ENCODE peak calls at places on chromosomes 13 and 19, in five cellular contexts. X is right lobe of liver, L is fibroblast of lung, I is fibroblast of villous mesenchyme, Y is pancreas. J is an unnamed sample.

GRCh38 chr13:27008733-27009132 is 162.9 kb downstream of the USP12 start:
- DNase-seq in X (no peak), L (no peak), I (no peak), Y (no peak), J (no peak)

GRCh38 chr19:51564791-51565190 is 6.3 kb upstream of the ZNF175 start:
- DNase-seq in X (no peak), L (no peak), I (no peak), Y (no peak), J (no peak)

GRCh38 chr13:75415720-75416119 is 66.2 kb downstream of the TBC1D4 start:
- DNase-seq in X (no peak), L (peak; percentile 96), I (peak; percentile 85), Y (no peak), J (peak; percentile 82)

GRCh38 chr19:41327499-41328156 is 17.7 kb downstream of the CCDC97 start:
- DNase-seq in X (peak; percentile 82), L (peak; percentile 22), I (no peak), Y (peak; percentile 80), J (no peak)

GRCh38 chr13:97477824-97478223 is 43.9 kb downstream of the RAP2A start:
- DNase-seq in X (no peak), L (no peak), I (no peak), Y (no peak), J (no peak)

GRCh38 chr19:15323496-15324235 is 8.7 kb downstream of the BRD4 start:
- DNase-seq in X (peak; percentile 66), L (peak; percentile 72), I (peak; percentile 86), Y (peak; percentile 70), J (peak; percentile 73)

GRCh38 chr13:60158321-60158801 is 5.4 kb downstream of the DIAPH3 start:
- DNase-seq in X (no peak), L (no peak), I (no peak), Y (no peak), J (no peak)

GRCh38 chr13:48304132-48304876 is 753 bp downstream of the RB1 start:
- DNase-seq in X (peak; percentile 55), L (peak; percentile 61), I (peak; percentile 77), Y (peak; percentile 26), J (peak; percentile 56)

GRCh38 chr13:60655268-60655667 is 258.2 kb downstream of the TDRD3 start:
- DNase-seq in X (no peak), L (no peak), I (no peak), Y (no peak), J (no peak)

GRCh38 chr19:53813996-53814395 is 10.1 kb downstream of the NLRP12 start:
- DNase-seq in X (no peak), L (no peak), I (no peak), Y (no peak), J (no peak)

GRCh38 chr13:20703785-20704458 is 423 bp downstream of the IL17D start:
- DNase-seq in X (peak; percentile 79), L (peak; percentile 78), I (peak; percentile 77), Y (peak; percentile 94), J (peak; percentile 65)
- TF ChIP-seq CTCF in X (peak; percentile 65), L (peak; percentile 38), I (peak; percentile 54), Y (peak; percentile 43), J (no peak)

DNA sequence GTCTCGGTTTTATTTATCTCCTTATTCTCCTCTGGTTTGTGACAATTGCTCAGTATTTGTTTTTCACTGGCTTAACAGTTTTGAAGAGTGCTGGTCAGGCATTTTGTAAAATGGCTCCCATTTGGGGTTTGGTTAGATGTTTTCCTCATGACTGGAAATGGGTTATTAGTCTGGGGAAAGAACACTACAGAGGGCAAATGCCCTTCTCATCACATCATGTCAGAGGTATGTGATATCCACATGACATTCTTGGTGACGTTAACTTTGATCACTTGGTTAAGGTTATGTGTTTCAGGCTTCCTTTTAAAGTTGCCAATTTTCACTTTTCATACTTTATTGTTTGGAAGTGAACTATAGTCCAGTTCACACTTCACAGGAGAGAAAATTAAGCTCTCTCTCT is 74.8 kb upstream of the KLHL1 start:
- DNase-seq in X (no peak), L (peak; percentile 1), I (no peak), Y (no peak), J (no peak)
- TF ChIP-seq CTCF in X (no peak), L (no peak), I (no peak), Y (no peak), J (no peak)

GRCh38 chr19:984165-984967 is at the start of gene WDR18:
- DNase-seq in X (peak; percentile 97), L (peak; percentile 83), I (peak; percentile 88), Y (peak; percentile 92), J (peak; percentile 89)
- TF ChIP-seq CTCF in X (peak; percentile 22), L (no peak), I (no peak), Y (no peak), J (no peak)

GRCh38 chr13:112747256-112747655 is 57.4 kb downstream of the ATP11A start:
- DNase-seq in X (no peak), L (no peak), I (no peak), Y (no peak), J (no peak)

GRCh38 chr13:112750570-112750969 is 60.7 kb downstream of the ATP11A start:
- DNase-seq in X (no peak), L (no peak), I (no peak), Y (no peak), J (no peak)

GRCh38 chr13:112751617-112752016 is 61.8 kb downstream of the ATP11A start:
- DNase-seq in X (no peak), L (no peak), I (no peak), Y (no peak), J (no peak)

GRCh38 chr13:112746044-112746443 is 56.2 kb downstream of the ATP11A start:
- DNase-seq in X (no peak), L (no peak), I (no peak), Y (no peak), J (no peak)

GRCh38 chr13:112748947-112749346 is 59.1 kb downstream of the ATP11A start:
- DNase-seq in X (no peak), L (no peak), I (peak; percentile 22), Y (no peak), J (no peak)
- TF ChIP-seq CTCF in X (no peak), L (no peak), I (peak; percentile 5), Y (no peak), J (no peak)

DNA sequence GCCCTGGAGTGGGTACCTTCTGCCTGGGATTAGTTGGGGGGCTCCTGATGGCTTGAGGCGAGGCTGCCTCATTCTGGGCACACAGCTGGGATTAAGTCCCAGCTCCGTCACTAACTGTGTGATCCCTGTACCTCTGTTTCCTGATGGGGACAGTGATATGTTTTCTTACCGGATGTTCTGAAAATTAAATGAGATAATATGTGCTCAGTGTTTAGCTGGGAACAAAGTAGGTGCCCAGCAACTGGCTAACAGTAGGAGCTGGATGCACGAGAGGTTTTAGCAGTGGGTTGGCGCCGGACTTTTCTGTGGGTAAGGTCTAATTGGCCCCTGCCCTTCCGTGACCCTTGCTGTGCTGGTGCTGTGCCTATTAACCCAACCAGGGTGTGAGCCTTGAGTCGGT is 203.4 kb downstream of the URI1 start:
- DNase-seq in X (no peak), L (no peak), I (no peak), Y (no peak), J (no peak)
- TF ChIP-seq CTCF in X (no peak), L (no peak), I (no peak), Y (no peak), J (no peak)